ENCODE peak calls at places on chromosomes 6 and 20, in six cellular contexts. One of them, this sample, is unnamed.

GRCh38 chr6:142935553-142936517 is 9.1 kb downstream of the HIVEP2 start:
- DNase-seq in tibial nerve: no peak
- DNase-seq in heart right ventricle: no peak
- DNase-seq in effector memory CD4-positive, alpha-beta T cell: peak; percentile 36
- DNase-seq in HepG2: no peak
- DNase-seq in left ventricle myocardium inferior: no peak
- DNase-seq in this sample: peak; percentile 16

GRCh38 chr6:1873781-1874180 is 264.1 kb downstream of the FOXC1 start:
- DNase-seq in HepG2: no peak
- DNase-seq in left ventricle myocardium inferior: no peak
- DNase-seq in effector memory CD4-positive, alpha-beta T cell: no peak
- DNase-seq in tibial nerve: no peak
- DNase-seq in heart right ventricle: no peak
- DNase-seq in this sample: peak; percentile 36

GRCh38 chr6:170082531-170083187 is 208.2 kb downstream of the DLL1 start:
- DNase-seq in HepG2: no peak
- DNase-seq in heart right ventricle: peak; percentile 2
- DNase-seq in effector memory CD4-positive, alpha-beta T cell: no peak
- DNase-seq in tibial nerve: no peak
- DNase-seq in left ventricle myocardium inferior: peak; percentile 4
- DNase-seq in this sample: peak; percentile 19

GRCh38 chr6:13302751-13303667 is 25.3 kb downstream of the TBC1D7 start:
- DNase-seq in tibial nerve: peak; percentile 80
- DNase-seq in left ventricle myocardium inferior: peak; percentile 37
- DNase-seq in HepG2: peak; percentile 80
- DNase-seq in effector memory CD4-positive, alpha-beta T cell: peak; percentile 12
- DNase-seq in heart right ventricle: peak; percentile 66
- DNase-seq in this sample: peak; percentile 88

GRCh38 chr20:62728028-62728780 is 19.6 kb downstream of the NTSR1 start:
- DNase-seq in HepG2: no peak
- DNase-seq in left ventricle myocardium inferior: peak; percentile 14
- DNase-seq in effector memory CD4-positive, alpha-beta T cell: no peak
- DNase-seq in heart right ventricle: no peak
- DNase-seq in tibial nerve: no peak
- DNase-seq in this sample: no peak

GRCh38 chr6:168015492-168016175 is 18.2 kb downstream of the KIF25 start:
- DNase-seq in left ventricle myocardium inferior: no peak
- DNase-seq in heart right ventricle: no peak
- DNase-seq in effector memory CD4-positive, alpha-beta T cell: no peak
- DNase-seq in tibial nerve: no peak
- DNase-seq in HepG2: peak; percentile 34
- DNase-seq in this sample: no peak

GRCh38 chr20:51500311-51500710 is 42.2 kb downstream of the NFATC2 start:
- DNase-seq in tibial nerve: no peak
- DNase-seq in effector memory CD4-positive, alpha-beta T cell: peak; percentile 46
- DNase-seq in HepG2: no peak
- DNase-seq in left ventricle myocardium inferior: no peak
- DNase-seq in heart right ventricle: no peak
- DNase-seq in this sample: no peak

GRCh38 chr6:82362868-82363267 is 749 bp upstream of the TPBG start:
- DNase-seq in left ventricle myocardium inferior: no peak
- DNase-seq in effector memory CD4-positive, alpha-beta T cell: no peak
- DNase-seq in heart right ventricle: peak; percentile 10
- DNase-seq in HepG2: no peak
- DNase-seq in tibial nerve: no peak
- DNase-seq in this sample: no peak

GRCh38 chr6:106084973-106085686 is 1.0 kb upstream of the PRDM1 start:
- DNase-seq in heart right ventricle: no peak
- DNase-seq in effector memory CD4-positive, alpha-beta T cell: no peak
- DNase-seq in HepG2: no peak
- DNase-seq in tibial nerve: peak; percentile 14
- DNase-seq in left ventricle myocardium inferior: no peak
- DNase-seq in this sample: no peak

GRCh38 chr20:37943033-37943432 is 40.1 kb downstream of the VSTM2L start:
- DNase-seq in tibial nerve: no peak
- DNase-seq in effector memory CD4-positive, alpha-beta T cell: no peak
- DNase-seq in HepG2: no peak
- DNase-seq in heart right ventricle: no peak
- DNase-seq in left ventricle myocardium inferior: no peak
- DNase-seq in this sample: no peak

GRCh38 chr6:144315226-144315980 is 30.3 kb downstream of the UTRN start:
- DNase-seq in HepG2: no peak
- DNase-seq in left ventricle myocardium inferior: no peak
- DNase-seq in heart right ventricle: peak; percentile 21
- DNase-seq in effector memory CD4-positive, alpha-beta T cell: no peak
- DNase-seq in tibial nerve: no peak
- DNase-seq in this sample: no peak

GRCh38 chr20:4684837-4685413 is 36.8 kb upstream of the PRND start:
- DNase-seq in heart right ventricle: no peak
- DNase-seq in tibial nerve: no peak
- DNase-seq in left ventricle myocardium inferior: no peak
- DNase-seq in HepG2: peak; percentile 63
- DNase-seq in effector memory CD4-positive, alpha-beta T cell: no peak
- DNase-seq in this sample: no peak

GRCh38 chr6:22612241-22612640 is 42.9 kb downstream of the HDGFL1 start:
- DNase-seq in tibial nerve: no peak
- DNase-seq in effector memory CD4-positive, alpha-beta T cell: no peak
- DNase-seq in left ventricle myocardium inferior: no peak
- DNase-seq in HepG2: no peak
- DNase-seq in heart right ventricle: no peak
- DNase-seq in this sample: no peak

GRCh38 chr6:10414766-10415592 is at the start of gene TFAP2A:
- DNase-seq in tibial nerve: no peak
- DNase-seq in effector memory CD4-positive, alpha-beta T cell: no peak
- DNase-seq in heart right ventricle: no peak
- DNase-seq in left ventricle myocardium inferior: no peak
- DNase-seq in HepG2: no peak
- DNase-seq in this sample: no peak

GRCh38 chr6:36610576-36611336 is 16.6 kb downstream of the SRSF3 start:
- DNase-seq in effector memory CD4-positive, alpha-beta T cell: no peak
- DNase-seq in HepG2: no peak
- DNase-seq in left ventricle myocardium inferior: no peak
- DNase-seq in tibial nerve: no peak
- DNase-seq in heart right ventricle: no peak
- DNase-seq in this sample: peak; percentile 6

GRCh38 chr6:64732888-64733287 is 974.1 kb downstream of the EYS start:
- DNase-seq in heart right ventricle: no peak
- DNase-seq in effector memory CD4-positive, alpha-beta T cell: no peak
- DNase-seq in tibial nerve: no peak
- DNase-seq in HepG2: peak; percentile 9
- DNase-seq in left ventricle myocardium inferior: no peak
- DNase-seq in this sample: no peak

GRCh38 chr6:43347021-43347420 is 22.4 kb downstream of the ZNF318 start:
- DNase-seq in tibial nerve: no peak
- DNase-seq in effector memory CD4-positive, alpha-beta T cell: no peak
- DNase-seq in heart right ventricle: no peak
- DNase-seq in HepG2: no peak
- DNase-seq in left ventricle myocardium inferior: no peak
- DNase-seq in this sample: no peak
- H3K4me1 ChIP-seq in tibial nerve: no peaks in the 10 kb centered on the region
- H3K4me1 ChIP-seq in effector memory CD4-positive, alpha-beta T cell: no peaks in the 10 kb centered on the region
- H3K4me1 ChIP-seq in heart right ventricle: no peaks in the 10 kb centered on the region
- H3K4me1 ChIP-seq in HepG2: no peaks in the 10 kb centered on the region
- H3K4me1 ChIP-seq in left ventricle myocardium inferior: peaks cover 4% of the 10 kb centered on the region
- H3K4me1 ChIP-seq in this sample: no peaks in the 10 kb centered on the region

DNA sequence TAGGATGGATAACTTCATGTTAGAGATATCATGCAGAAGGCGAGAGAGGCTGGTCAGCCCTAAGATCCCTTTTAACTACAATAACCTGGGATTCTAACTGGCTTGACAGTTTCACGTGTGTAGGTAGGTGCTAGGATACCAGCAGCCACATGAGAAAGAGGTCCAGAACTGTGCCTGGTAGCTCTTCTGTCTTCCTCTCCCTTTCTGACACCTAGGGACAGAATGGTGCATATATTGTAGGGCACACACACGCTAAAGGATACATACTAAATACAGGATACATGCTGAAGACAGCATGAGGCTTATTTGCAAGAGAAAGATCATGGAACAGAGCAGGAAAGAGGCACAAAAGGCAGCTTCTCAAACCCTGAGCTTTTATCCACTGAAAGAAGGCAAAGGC is 3.4 kb downstream of the SLC22A23 start:
- DNase-seq in tibial nerve: no peak
- DNase-seq in HepG2: no peak
- DNase-seq in effector memory CD4-positive, alpha-beta T cell: no peak
- DNase-seq in left ventricle myocardium inferior: no peak
- DNase-seq in heart right ventricle: no peak
- DNase-seq in this sample: no peak
- H3K4me1 ChIP-seq in tibial nerve: peaks cover 45% of the 10 kb centered on the region
- H3K4me1 ChIP-seq in HepG2: peaks cover 66% of the 10 kb centered on the region
- H3K4me1 ChIP-seq in effector memory CD4-positive, alpha-beta T cell: peaks cover 22% of the 10 kb centered on the region
- H3K4me1 ChIP-seq in left ventricle myocardium inferior: peaks cover 39% of the 10 kb centered on the region
- H3K4me1 ChIP-seq in heart right ventricle: peaks cover 11% of the 10 kb centered on the region
- H3K4me1 ChIP-seq in this sample: peaks cover 10% of the 10 kb centered on the region

GRCh38 chr6:15365273-15365687 is 119.4 kb downstream of the JARID2 start:
- DNase-seq in tibial nerve: peak; percentile 62
- DNase-seq in heart right ventricle: peak; percentile 89
- DNase-seq in effector memory CD4-positive, alpha-beta T cell: no peak
- DNase-seq in HepG2: no peak
- DNase-seq in left ventricle myocardium inferior: peak; percentile 83
- DNase-seq in this sample: no peak
- H3K4me1 ChIP-seq in tibial nerve: peaks cover 49% of the 10 kb centered on the region
- H3K4me1 ChIP-seq in heart right ventricle: no peaks in the 10 kb centered on the region
- H3K4me1 ChIP-seq in effector memory CD4-positive, alpha-beta T cell: peaks cover 5% of the 10 kb centered on the region
- H3K4me1 ChIP-seq in HepG2: peaks cover 41% of the 10 kb centered on the region
- H3K4me1 ChIP-seq in left ventricle myocardium inferior: peaks cover 68% of the 10 kb centered on the region
- H3K4me1 ChIP-seq in this sample: peaks cover 21% of the 10 kb centered on the region

DNA sequence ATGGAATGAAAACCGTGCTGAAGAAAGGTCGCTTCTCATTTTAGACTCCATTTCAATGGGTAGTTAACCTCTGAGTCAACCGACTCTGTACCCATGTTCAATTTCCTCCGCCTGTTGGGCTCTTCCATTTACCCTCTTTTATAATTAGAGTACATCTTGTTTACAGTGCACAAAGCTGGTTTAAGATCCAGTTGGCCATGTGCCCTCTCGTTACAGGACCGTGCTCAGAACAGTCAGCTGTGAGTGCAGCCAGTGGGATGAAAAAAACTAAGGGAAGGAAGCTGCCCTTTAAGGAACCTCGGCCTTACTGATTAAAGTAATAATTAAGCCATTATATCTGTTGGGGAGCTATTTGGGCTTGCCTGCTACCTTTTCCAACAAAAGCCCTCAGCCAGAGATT is 68.7 kb downstream of the TMEM170B start:
- DNase-seq in tibial nerve: peak; percentile 43
- DNase-seq in HepG2: no peak
- DNase-seq in effector memory CD4-positive, alpha-beta T cell: no peak
- DNase-seq in heart right ventricle: no peak
- DNase-seq in left ventricle myocardium inferior: no peak
- DNase-seq in this sample: no peak
- H3K4me1 ChIP-seq in tibial nerve: peaks cover 39% of the 10 kb centered on the region
- H3K4me1 ChIP-seq in HepG2: no peaks in the 10 kb centered on the region
- H3K4me1 ChIP-seq in effector memory CD4-positive, alpha-beta T cell: no peaks in the 10 kb centered on the region
- H3K4me1 ChIP-seq in heart right ventricle: peaks cover 7% of the 10 kb centered on the region
- H3K4me1 ChIP-seq in left ventricle myocardium inferior: peaks cover 54% of the 10 kb centered on the region
- H3K4me1 ChIP-seq in this sample: peaks cover 39% of the 10 kb centered on the region

DNA sequence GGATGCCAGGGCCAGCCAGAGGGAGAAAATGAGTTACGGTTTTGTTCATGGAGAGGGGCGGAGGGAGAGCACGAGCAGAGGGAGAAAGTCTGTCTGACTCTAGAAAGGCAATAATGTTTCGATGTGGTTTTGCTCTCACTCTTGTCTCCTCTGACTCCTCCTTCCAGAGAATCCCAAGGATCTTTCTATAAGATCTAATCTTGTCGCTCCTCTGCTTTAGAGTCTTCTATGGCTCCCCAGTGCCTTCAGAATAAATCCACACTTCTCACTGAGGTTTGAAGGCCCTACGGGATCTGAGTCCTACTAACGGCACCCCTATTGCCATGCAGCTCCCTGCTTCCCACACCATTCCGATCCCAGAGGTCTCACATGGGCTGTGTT is 66.8 kb downstream of the KCNB1 start:
- DNase-seq in left ventricle myocardium inferior: no peak
- DNase-seq in heart right ventricle: no peak
- DNase-seq in effector memory CD4-positive, alpha-beta T cell: no peak
- DNase-seq in HepG2: no peak
- DNase-seq in tibial nerve: no peak
- DNase-seq in this sample: no peak
- H3K4me1 ChIP-seq in left ventricle myocardium inferior: peaks cover 21% of the 10 kb centered on the region
- H3K4me1 ChIP-seq in heart right ventricle: no peaks in the 10 kb centered on the region
- H3K4me1 ChIP-seq in effector memory CD4-positive, alpha-beta T cell: no peaks in the 10 kb centered on the region
- H3K4me1 ChIP-seq in HepG2: no peaks in the 10 kb centered on the region
- H3K4me1 ChIP-seq in tibial nerve: peaks cover 17% of the 10 kb centered on the region
- H3K4me1 ChIP-seq in this sample: no peaks in the 10 kb centered on the region

GRCh38 chr6:35195120-35195780 is 18.5 kb upstream of the SCUBE3 start:
- DNase-seq in tibial nerve: no peak
- DNase-seq in effector memory CD4-positive, alpha-beta T cell: no peak
- DNase-seq in HepG2: no peak
- DNase-seq in left ventricle myocardium inferior: no peak
- DNase-seq in heart right ventricle: no peak
- DNase-seq in this sample: no peak
- H3K4me1 ChIP-seq in tibial nerve: no peaks in the 10 kb centered on the region
- H3K4me1 ChIP-seq in effector memory CD4-positive, alpha-beta T cell: no peaks in the 10 kb centered on the region
- H3K4me1 ChIP-seq in HepG2: peaks cover 28% of the 10 kb centered on the region
- H3K4me1 ChIP-seq in left ventricle myocardium inferior: no peaks in the 10 kb centered on the region
- H3K4me1 ChIP-seq in heart right ventricle: no peaks in the 10 kb centered on the region
- H3K4me1 ChIP-seq in this sample: no peaks in the 10 kb centered on the region

DNA sequence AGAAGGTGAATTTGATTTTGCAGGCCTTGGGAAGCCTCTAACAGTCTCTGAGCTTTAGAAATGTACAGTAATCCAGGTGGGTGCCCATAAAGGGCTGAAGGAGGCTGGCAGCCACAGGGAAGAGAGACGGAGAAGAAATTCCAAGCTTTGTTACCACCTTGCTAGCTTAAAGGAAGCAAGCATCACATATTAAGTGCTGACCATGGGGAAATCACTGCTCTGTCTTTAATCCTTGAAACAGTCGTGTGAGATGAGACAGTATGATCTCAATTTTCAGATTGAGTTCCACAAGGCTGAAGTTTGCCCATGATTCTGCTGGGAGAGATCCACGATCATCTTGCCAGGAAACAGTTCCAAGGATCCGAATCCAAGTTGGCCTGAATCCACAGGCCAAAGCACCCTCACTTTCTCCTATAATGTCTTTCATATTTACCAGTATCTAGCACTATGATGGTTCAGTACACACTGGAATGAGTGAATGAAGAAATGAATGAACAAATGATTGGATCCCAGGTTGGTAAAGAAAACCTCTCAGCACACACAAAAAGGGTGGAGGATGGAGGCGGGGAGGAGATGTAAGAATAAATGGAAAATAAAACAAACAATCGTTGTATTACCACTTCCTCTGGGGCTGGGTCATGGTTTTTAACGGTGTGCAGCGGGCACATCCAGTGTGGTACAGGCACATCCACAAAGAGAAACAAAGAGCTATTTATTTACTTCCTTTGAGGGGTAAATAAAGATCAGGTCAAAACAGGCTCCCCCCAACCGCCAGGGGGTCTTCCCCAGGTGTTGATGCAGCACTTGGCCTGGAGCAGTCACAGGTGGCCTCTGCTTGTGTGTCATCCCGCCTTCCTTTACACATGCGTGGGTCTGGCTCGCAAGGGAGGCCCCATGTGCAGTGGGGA is 28.2 kb upstream of the TAF8 start:
- DNase-seq in HepG2: no peak
- DNase-seq in effector memory CD4-positive, alpha-beta T cell: peak; percentile 51
- DNase-seq in left ventricle myocardium inferior: no peak
- DNase-seq in tibial nerve: no peak
- DNase-seq in heart right ventricle: no peak
- DNase-seq in this sample: no peak
- H3K4me1 ChIP-seq in HepG2: peaks cover 11% of the 10 kb centered on the region
- H3K4me1 ChIP-seq in effector memory CD4-positive, alpha-beta T cell: peaks cover 62% of the 10 kb centered on the region
- H3K4me1 ChIP-seq in left ventricle myocardium inferior: peaks cover 39% of the 10 kb centered on the region
- H3K4me1 ChIP-seq in tibial nerve: peaks cover 29% of the 10 kb centered on the region
- H3K4me1 ChIP-seq in heart right ventricle: peaks cover 3% of the 10 kb centered on the region
- H3K4me1 ChIP-seq in this sample: peaks cover 39% of the 10 kb centered on the region

This sample was measured in upper lobe of left lung.